ENCODE peak calls at places on chromosome 7, in ten cellular contexts. E, H, B, G, C, T, N, V, R and U are unnamed samples.

GRCh38 chr7:144784943-144785342 is 50.9 kb downstream of the TPK1 start:
- DNase-seq in V (no peak), H (peak; percentile 84), N (no peak), R (no peak), C (no peak), T (no peak), G (no peak), E (no peak), B (peak; percentile 54), U (no peak)

GRCh38 chr7:90579181-90579688 is 16.9 kb upstream of the CDK14 start:
- DNase-seq in R (no peak), T (peak; percentile 94), N (no peak), E (no peak), G (no peak), H (peak; percentile 95), V (no peak), C (peak; percentile 65), B (peak; percentile 97), U (peak; percentile 60)

GRCh38 chr7:159075563-159076238 is 69.0 kb downstream of the VIPR2 start:
- DNase-seq in T (no peak), N (no peak), C (no peak), V (no peak), E (no peak), H (no peak), G (no peak), R (no peak), B (no peak), U (no peak)

GRCh38 chr7:96285579-96285978 is 36.3 kb downstream of the SLC25A13 start:
- DNase-seq in T (no peak), E (peak; percentile 81), G (no peak), V (no peak), H (no peak), R (no peak), B (no peak), C (no peak), N (no peak), U (no peak)

GRCh38 chr7:35512716-35513115 is 182.2 kb downstream of the HERPUD2 start:
- DNase-seq in C (no peak), V (no peak), R (no peak), E (no peak), B (no peak), N (no peak), G (no peak), T (no peak), H (no peak), U (no peak)

GRCh38 chr7:133575726-133576125 is 322.8 kb downstream of the EXOC4 start:
- DNase-seq in N (no peak), V (no peak), C (no peak), E (no peak), R (no peak), G (no peak), T (no peak), H (peak; percentile 29), B (no peak), U (no peak)

GRCh38 chr7:47710201-47710935 is 128.5 kb upstream of the TNS3 start:
- DNase-seq in N (no peak), G (no peak), E (no peak), R (no peak), T (no peak), C (no peak), B (peak; percentile 57), V (no peak), H (no peak), U (no peak)

GRCh38 chr7:75879771-75880184 is 944 bp downstream of the RHBDD2 start:
- DNase-seq in T (peak; percentile 17), E (peak; percentile 77), C (no peak), H (peak; percentile 38), V (no peak), N (no peak), R (no peak), G (no peak), B (peak; percentile 53), U (peak; percentile 20)

GRCh38 chr7:77457779-77458178 is 41.6 kb upstream of the GSAP start:
- DNase-seq in C (no peak), V (no peak), N (no peak), G (no peak), T (no peak), E (no peak), H (no peak), B (no peak), R (no peak), U (no peak)

GRCh38 chr7:133024604-133025003 is 57.3 kb downstream of the CHCHD3 start:
- DNase-seq in G (no peak), T (no peak), N (no peak), H (peak; percentile 15), R (no peak), V (no peak), E (no peak), C (no peak), B (no peak), U (no peak)

GRCh38 chr7:70997275-70997674 is 134.7 kb upstream of the GALNT17 start:
- DNase-seq in C (no peak), G (no peak), R (no peak), B (no peak), V (no peak), H (no peak), N (no peak), T (no peak), E (no peak), U (no peak)

GRCh38 chr7:76086070-76086469 is 38.2 kb downstream of the MDH2 start:
- DNase-seq in G (no peak), B (peak; percentile 44), E (no peak), N (no peak), C (no peak), V (no peak), T (peak; percentile 94), R (no peak), H (peak; percentile 72), U (peak; percentile 54)

GRCh38 chr7:128829391-128830166 is 627 bp upstream of the FLNC start:
- DNase-seq in B (peak; percentile 40), N (peak; percentile 51), H (peak; percentile 53), E (no peak), R (no peak), G (no peak), T (peak; percentile 8), V (no peak), C (no peak), U (peak; percentile 100)

GRCh38 chr7:92504563-92504962 is 23.8 kb downstream of the PEX1 start:
- DNase-seq in H (no peak), T (no peak), B (no peak), N (no peak), G (no peak), R (no peak), E (no peak), V (no peak), C (no peak), U (no peak)

GRCh38 chr7:26046150-26046549 is 105.8 kb upstream of the NFE2L3 start:
- DNase-seq in T (no peak), B (no peak), N (peak; percentile 42), E (no peak), V (no peak), H (no peak), G (no peak), R (no peak), C (peak; percentile 65), U (peak; percentile 68)

GRCh38 chr7:12620371-12620770 is 49.9 kb downstream of the SCIN start:
- DNase-seq in E (no peak), H (peak; percentile 19), B (peak; percentile 22), C (no peak), V (no peak), G (no peak), T (peak; percentile 35), R (no peak), N (no peak), U (no peak)

GRCh38 chr7:128017880-128018845 is 13.1 kb downstream of the LRRC4 start:
- DNase-seq in E (no peak), G (peak; percentile 93), R (no peak), V (no peak), N (peak; percentile 38), T (peak; percentile 92), H (no peak), B (peak; percentile 27), C (peak; percentile 70), U (peak; percentile 9)

GRCh38 chr7:35519971-35520809 is 174.7 kb downstream of the HERPUD2 start:
- DNase-seq in G (peak; percentile 86), N (peak; percentile 77), B (peak; percentile 85), H (peak; percentile 73), E (peak; percentile 36), C (peak; percentile 48), V (peak; percentile 71), R (peak; percentile 32), T (peak; percentile 58), U (peak; percentile 42)

GRCh38 chr7:26005683-26006410 is 146.2 kb upstream of the NFE2L3 start:
- DNase-seq in H (no peak), T (peak; percentile 10), R (no peak), V (no peak), E (no peak), C (no peak), G (no peak), N (peak; percentile 94), B (no peak), U (no peak)